ENCODE peak calls at places on chromosomes 6 and 20, in four cellular contexts. One of them, this sample, is unnamed.

GRCh38 chr6:169841907-169842606 is 90.6 kb downstream of the ERMARD start:
- DNase-seq in H9: peak; percentile 4
- DNase-seq in IMR-90: no peak
- DNase-seq in H1: peak; percentile 29
- DNase-seq in this sample: no peak

GRCh38 chr6:33706136-33706725 is 5.3 kb downstream of the UQCC2 start:
- DNase-seq in H9: no peak
- DNase-seq in IMR-90: no peak
- DNase-seq in H1: no peak
- DNase-seq in this sample: no peak

GRCh38 chr6:35086636-35087360 is 54.3 kb downstream of the TCP11 start:
- DNase-seq in H9: peak; percentile 17
- DNase-seq in IMR-90: no peak
- DNase-seq in H1: no peak
- DNase-seq in this sample: no peak

GRCh38 chr20:58127731-58128130 is 100.7 kb downstream of the ANKRD60 start:
- DNase-seq in H9: peak; percentile 10
- DNase-seq in IMR-90: peak; percentile 22
- DNase-seq in H1: peak; percentile 32
- DNase-seq in this sample: no peak

GRCh38 chr6:14919038-14919437 is 326.8 kb upstream of the JARID2 start:
- DNase-seq in H9: no peak
- DNase-seq in IMR-90: no peak
- DNase-seq in H1: no peak
- DNase-seq in this sample: no peak

GRCh38 chr20:35275741-35276251 is 2.1 kb downstream of the MMP24OS start:
- DNase-seq in H9: no peak
- DNase-seq in IMR-90: no peak
- DNase-seq in H1: no peak
- DNase-seq in this sample: no peak

GRCh38 chr20:37856932-37857660 is 45.8 kb upstream of the VSTM2L start:
- DNase-seq in H9: no peak
- DNase-seq in IMR-90: peak; percentile 89
- DNase-seq in H1: no peak
- DNase-seq in this sample: peak; percentile 37

GRCh38 chr6:145736854-145737181 is 1.5 kb upstream of the EPM2A start:
- DNase-seq in H9: no peak
- DNase-seq in IMR-90: peak; percentile 69
- DNase-seq in H1: no peak
- DNase-seq in this sample: no peak

GRCh38 chr20:36467076-36467999 is 74.0 kb upstream of the MYL9 start:
- DNase-seq in H9: no peak
- DNase-seq in IMR-90: no peak
- DNase-seq in H1: no peak
- DNase-seq in this sample: no peak

GRCh38 chr6:50141100-50141499 is 91.4 kb upstream of the DEFB112 start:
- DNase-seq in H9: no peak
- DNase-seq in IMR-90: no peak
- DNase-seq in H1: no peak
- DNase-seq in this sample: no peak

GRCh38 chr6:25788305-25788922 is 33.9 kb downstream of the SLC17A4 start:
- DNase-seq in H9: peak; percentile 71
- DNase-seq in IMR-90: peak; percentile 51
- DNase-seq in H1: peak; percentile 76
- DNase-seq in this sample: peak; percentile 74

GRCh38 chr20:20837574-20838021 is 125.2 kb upstream of the RALGAPA2 start:
- DNase-seq in H9: peak; percentile 60
- DNase-seq in IMR-90: peak; percentile 35
- DNase-seq in H1: peak; percentile 78
- DNase-seq in this sample: peak; percentile 69

GRCh38 chr6:116691154-116691553 is 10.1 kb downstream of the KPNA5 start:
- DNase-seq in H9: no peak
- DNase-seq in IMR-90: no peak
- DNase-seq in H1: no peak
- DNase-seq in this sample: no peak

GRCh38 chr6:169084067-169084466 is 169.6 kb downstream of the THBS2 start:
- DNase-seq in H9: no peak
- DNase-seq in IMR-90: no peak
- DNase-seq in H1: no peak
- DNase-seq in this sample: no peak

GRCh38 chr20:46523696-46524328 is 10.5 kb upstream of the ZNF334 start:
- DNase-seq in H9: no peak
- DNase-seq in IMR-90: peak; percentile 17
- DNase-seq in H1: no peak
- DNase-seq in this sample: peak; percentile 53

GRCh38 chr20:9581509-9581908 is 67.1 kb downstream of the LAMP5 start:
- DNase-seq in H9: no peak
- DNase-seq in IMR-90: no peak
- DNase-seq in H1: no peak
- DNase-seq in this sample: no peak

GRCh38 chr6:25844518-25844917 is 12.7 kb upstream of the SLC17A1 start:
- DNase-seq in H9: no peak
- DNase-seq in IMR-90: no peak
- DNase-seq in H1: no peak
- DNase-seq in this sample: no peak

GRCh38 chr6:3164388-3164787 is 7.0 kb upstream of the TUBB2A start:
- DNase-seq in H9: no peak
- DNase-seq in IMR-90: no peak
- DNase-seq in H1: no peak
- DNase-seq in this sample: peak; percentile 60

GRCh38 chr20:15599961-15600360 is 973.3 kb downstream of the KIF16B start:
- DNase-seq in H9: no peak
- DNase-seq in IMR-90: no peak
- DNase-seq in H1: no peak
- DNase-seq in this sample: no peak

GRCh38 chr6:37323568-37323967 is 30.2 kb upstream of the RNF8 start:
- DNase-seq in H9: no peak
- DNase-seq in IMR-90: peak; percentile 48
- DNase-seq in H1: no peak
- DNase-seq in this sample: no peak

GRCh38 chr6:40556881-40557280 is 30.3 kb downstream of the LRFN2 start:
- DNase-seq in H9: no peak
- DNase-seq in IMR-90: no peak
- DNase-seq in H1: no peak
- DNase-seq in this sample: no peak

GRCh38 chr6:47334334-47334733 is 24.6 kb upstream of the TNFRSF21 start:
- DNase-seq in H9: no peak
- DNase-seq in IMR-90: no peak
- DNase-seq in H1: no peak
- DNase-seq in this sample: no peak

GRCh38 chr6:19734061-19734460 is 103.1 kb upstream of the ID4 start:
- DNase-seq in H9: no peak
- DNase-seq in IMR-90: no peak
- DNase-seq in H1: no peak
- DNase-seq in this sample: no peak
- H4K5ac ChIP-seq in H9: no peak overlapping the region
- H4K5ac ChIP-seq in IMR-90: no peak overlapping the region
- H4K5ac ChIP-seq in H1: no peak overlapping the region
- H4K5ac ChIP-seq in this sample: no peak overlapping the region

GRCh38 chr6:137772541-137773289 is 94.3 kb upstream of the TNFAIP3 start:
- DNase-seq in H9: no peak
- DNase-seq in IMR-90: no peak
- DNase-seq in H1: no peak
- DNase-seq in this sample: no peak
- H4K5ac ChIP-seq in H9: no peak overlapping the region
- H4K5ac ChIP-seq in IMR-90: no peak overlapping the region
- H4K5ac ChIP-seq in H1: no peak overlapping the region
- H4K5ac ChIP-seq in this sample: no peak overlapping the region

GRCh38 chr6:42547407-42548329 is 16.2 kb upstream of the UBR2 start:
- DNase-seq in H9: peak; percentile 86
- DNase-seq in IMR-90: peak; percentile 73
- DNase-seq in H1: peak; percentile 97
- DNase-seq in this sample: peak; percentile 82
- H4K5ac ChIP-seq in H9: no peak overlapping the region
- H4K5ac ChIP-seq in IMR-90: peak overlapping the region; percentile 84
- H4K5ac ChIP-seq in H1: peak overlapping the region; percentile 9
- H4K5ac ChIP-seq in this sample: peak overlapping the region; percentile 98

DNA sequence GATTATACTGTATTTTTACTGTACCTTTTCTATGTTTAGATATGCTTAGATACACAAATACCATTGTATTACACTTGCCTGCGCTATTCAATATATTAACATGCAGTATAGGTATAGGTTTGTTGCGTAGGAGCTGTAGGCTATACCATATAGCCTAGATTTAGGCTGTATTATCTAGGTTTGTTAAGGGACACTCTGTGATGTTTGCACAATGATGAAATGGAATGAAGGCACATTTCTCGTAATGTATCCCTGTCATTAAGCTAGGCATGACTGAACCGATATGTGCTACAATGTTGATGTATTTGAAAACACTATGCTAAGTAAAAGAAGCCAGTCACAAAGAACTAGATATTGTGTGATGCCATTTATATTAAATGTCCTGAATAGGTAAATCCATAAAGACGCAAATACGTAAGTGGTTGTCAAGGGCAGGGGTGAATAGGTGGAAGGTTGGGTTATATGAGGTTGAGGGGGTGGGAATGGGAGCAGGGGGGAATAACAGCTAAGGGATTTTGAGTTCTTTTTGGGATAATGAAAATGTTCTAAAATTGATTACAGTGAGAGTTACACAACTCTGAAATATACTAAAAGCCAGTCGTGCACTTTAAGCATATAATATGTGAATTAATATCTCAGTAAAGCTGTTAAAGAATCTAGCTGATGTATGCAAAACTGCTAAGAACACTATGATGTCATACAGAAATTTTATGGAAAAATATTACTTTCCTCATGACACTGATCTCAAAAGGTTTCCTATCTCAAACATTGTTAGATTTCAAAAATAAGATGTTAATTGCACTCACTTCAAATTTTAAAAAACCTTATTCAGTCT is 97.4 kb downstream of the NCOA3 start:
- DNase-seq in H9: no peak
- DNase-seq in IMR-90: no peak
- DNase-seq in H1: no peak
- DNase-seq in this sample: no peak
- H4K5ac ChIP-seq in H9: no peak overlapping the region
- H4K5ac ChIP-seq in IMR-90: no peak overlapping the region
- H4K5ac ChIP-seq in H1: no peak overlapping the region
- H4K5ac ChIP-seq in this sample: no peak overlapping the region

GRCh38 chr6:129651291-129651691 is 58.7 kb downstream of the ARHGAP18 start:
- DNase-seq in H9: no peak
- DNase-seq in IMR-90: no peak
- DNase-seq in H1: no peak
- DNase-seq in this sample: no peak
- H4K5ac ChIP-seq in H9: no peak overlapping the region
- H4K5ac ChIP-seq in IMR-90: peak overlapping the region; percentile 56
- H4K5ac ChIP-seq in H1: no peak overlapping the region
- H4K5ac ChIP-seq in this sample: no peak overlapping the region

GRCh38 chr6:69696273-69696672 is 100.5 kb downstream of the LMBRD1 start:
- DNase-seq in H9: no peak
- DNase-seq in IMR-90: peak; percentile 5
- DNase-seq in H1: no peak
- DNase-seq in this sample: no peak

GRCh38 chr6:69693749-69694148 is 103.1 kb downstream of the LMBRD1 start:
- DNase-seq in H9: no peak
- DNase-seq in IMR-90: peak; percentile 41
- DNase-seq in H1: no peak
- DNase-seq in this sample: no peak

GRCh38 chr6:69690986-69691385 is 105.8 kb downstream of the LMBRD1 start:
- DNase-seq in H9: no peak
- DNase-seq in IMR-90: no peak
- DNase-seq in H1: no peak
- DNase-seq in this sample: no peak
- H4K5ac ChIP-seq in H9: no peak overlapping the region
- H4K5ac ChIP-seq in IMR-90: no peak overlapping the region
- H4K5ac ChIP-seq in H1: no peak overlapping the region
- H4K5ac ChIP-seq in this sample: no peak overlapping the region

GRCh38 chr6:45655630-45656422 is 278.1 kb upstream of the SUPT3H start:
- DNase-seq in H9: no peak
- DNase-seq in IMR-90: peak; percentile 99
- DNase-seq in H1: no peak
- DNase-seq in this sample: peak; percentile 83
- H4K5ac ChIP-seq in H9: no peak overlapping the region
- H4K5ac ChIP-seq in IMR-90: peak overlapping the region; percentile 84
- H4K5ac ChIP-seq in H1: no peak overlapping the region
- H4K5ac ChIP-seq in this sample: no peak overlapping the region